ENCODE peak calls at places on chromosome 6, in nine cellular contexts. K is choroid plexus epithelial cell, T is AG04449, L is B cell, H is mucosa of descending colon, G is astrocyte, X is progenitor cell of endocrine pancreas, E is brain microvascular endothelial cell, R is fibroblast of the aortic adventitia. P is an unnamed sample.

GRCh38 chr6:82144852-82145332 is 102.7 kb downstream of the IBTK start:
- DNase-seq in K (peak), L (no peak), T (peak), G (peak), X (no peak), H (peak), E (peak), R (peak), P (peak)

GRCh38 chr6:73704260-73704659 is 8.3 kb downstream of the CD109 start:
- DNase-seq in L (no peak), X (no peak), H (no peak), K (peak), E (peak), T (peak), G (peak), R (peak), P (peak)

GRCh38 chr6:26025894-26026832 is 61.1 kb upstream of the HFE start:
- DNase-seq in E (peak), H (peak), G (peak), K (peak), T (no peak), L (peak), R (peak), X (peak), P (peak)

GRCh38 chr6:15290067-15290641 is 44.3 kb downstream of the JARID2 start:
- DNase-seq in R (no peak), K (no peak), E (no peak), T (no peak), X (no peak), G (no peak), L (no peak), H (no peak), P (no peak)

GRCh38 chr6:149965191-149966020 is 1.7 kb downstream of the ULBP1 start:
- DNase-seq in E (no peak), L (peak), X (no peak), G (no peak), R (no peak), K (peak), H (no peak), T (no peak), P (no peak)

GRCh38 chr6:2725999-2726567 is 24.6 kb downstream of the MYLK4 start:
- DNase-seq in G (peak), K (peak), T (no peak), H (peak), E (peak), L (peak), X (no peak), R (peak), P (no peak)

GRCh38 chr6:16651871-16652270 is 109.4 kb downstream of the ATXN1 start:
- DNase-seq in G (no peak), K (no peak), X (no peak), T (no peak), E (no peak), L (no peak), H (no peak), R (no peak), P (no peak)

GRCh38 chr6:5341845-5342244 is 80.5 kb downstream of the FARS2 start:
- DNase-seq in E (no peak), T (no peak), H (no peak), X (no peak), L (no peak), K (no peak), G (no peak), R (no peak), P (no peak)

GRCh38 chr6:130943738-130944137 is 116.5 kb downstream of the SMLR1 start:
- DNase-seq in R (no peak), T (no peak), X (no peak), E (no peak), H (peak), G (no peak), L (no peak), K (peak), P (no peak)

GRCh38 chr6:63864934-63865333 is 229.3 kb downstream of the PHF3 start:
- DNase-seq in H (no peak), L (no peak), E (no peak), X (no peak), G (no peak), T (no peak), K (no peak), R (no peak), P (no peak)

GRCh38 chr6:12534454-12534853 is 182.1 kb upstream of the PHACTR1 start:
- DNase-seq in K (no peak), H (no peak), G (peak), L (no peak), R (no peak), E (no peak), X (no peak), T (no peak), P (no peak)

GRCh38 chr6:1713016-1713600 is 103.4 kb downstream of the FOXC1 start:
- DNase-seq in K (no peak), T (no peak), G (no peak), E (no peak), X (no peak), L (no peak), H (no peak), R (no peak), P (no peak)

GRCh38 chr6:94658929-94659328 is 918.4 kb upstream of the MANEA start:
- DNase-seq in L (no peak), G (no peak), K (no peak), X (no peak), T (no peak), E (no peak), H (no peak), R (no peak), P (no peak)

GRCh38 chr6:16999486-17000436 is 102.1 kb upstream of the STMND1 start:
- DNase-seq in X (no peak), E (no peak), L (no peak), R (peak), G (peak), H (no peak), K (peak), T (peak), P (peak)

GRCh38 chr6:159252955-159253508 is 83.8 kb downstream of the FNDC1 start:
- DNase-seq in G (peak), R (peak), L (peak), K (peak), X (no peak), H (peak), T (no peak), E (peak), P (peak)

GRCh38 chr6:73942581-73942980 is 246.6 kb downstream of the CD109 start:
- DNase-seq in T (no peak), R (peak), X (no peak), E (peak), G (peak), L (no peak), H (no peak), K (peak), P (peak)

GRCh38 chr6:78629154-78629721 is 238.1 kb upstream of the IRAK1BP1 start:
- DNase-seq in T (no peak), X (no peak), H (peak), E (peak), R (peak), L (no peak), G (no peak), K (peak), P (no peak)

GRCh38 chr6:72650081-72650745 is 28.3 kb downstream of the KCNQ5 start:
- DNase-seq in G (peak), H (no peak), T (no peak), K (peak), R (peak), X (no peak), L (no peak), E (no peak), P (peak)

GRCh38 chr6:69878795-69879194 is 12.4 kb downstream of the COL19A1 start:
- DNase-seq in R (no peak), X (no peak), T (no peak), L (no peak), E (no peak), H (no peak), G (no peak), K (no peak), P (no peak)

GRCh38 chr6:79269877-79270276 is 35.4 kb upstream of the HMGN3 start:
- DNase-seq in L (no peak), X (no peak), E (peak), K (peak), H (no peak), R (peak), T (peak), G (peak), P (peak)

GRCh38 chr6:162069995-162070394 is 657.6 kb downstream of the PRKN start:
- DNase-seq in T (no peak), G (no peak), L (no peak), X (no peak), E (no peak), K (peak), H (no peak), R (no peak), P (no peak)

GRCh38 chr6:163443985-163444553 is 29.6 kb downstream of the QKI start:
- DNase-seq in R (no peak), H (no peak), G (no peak), X (no peak), L (no peak), T (no peak), E (no peak), K (no peak), P (no peak)
- TF ChIP-seq CTCF in R (peak), H (no peak), G (peak), X (peak), L (no peak), T (no peak), E (peak), K (peak), P (peak)

DNA sequence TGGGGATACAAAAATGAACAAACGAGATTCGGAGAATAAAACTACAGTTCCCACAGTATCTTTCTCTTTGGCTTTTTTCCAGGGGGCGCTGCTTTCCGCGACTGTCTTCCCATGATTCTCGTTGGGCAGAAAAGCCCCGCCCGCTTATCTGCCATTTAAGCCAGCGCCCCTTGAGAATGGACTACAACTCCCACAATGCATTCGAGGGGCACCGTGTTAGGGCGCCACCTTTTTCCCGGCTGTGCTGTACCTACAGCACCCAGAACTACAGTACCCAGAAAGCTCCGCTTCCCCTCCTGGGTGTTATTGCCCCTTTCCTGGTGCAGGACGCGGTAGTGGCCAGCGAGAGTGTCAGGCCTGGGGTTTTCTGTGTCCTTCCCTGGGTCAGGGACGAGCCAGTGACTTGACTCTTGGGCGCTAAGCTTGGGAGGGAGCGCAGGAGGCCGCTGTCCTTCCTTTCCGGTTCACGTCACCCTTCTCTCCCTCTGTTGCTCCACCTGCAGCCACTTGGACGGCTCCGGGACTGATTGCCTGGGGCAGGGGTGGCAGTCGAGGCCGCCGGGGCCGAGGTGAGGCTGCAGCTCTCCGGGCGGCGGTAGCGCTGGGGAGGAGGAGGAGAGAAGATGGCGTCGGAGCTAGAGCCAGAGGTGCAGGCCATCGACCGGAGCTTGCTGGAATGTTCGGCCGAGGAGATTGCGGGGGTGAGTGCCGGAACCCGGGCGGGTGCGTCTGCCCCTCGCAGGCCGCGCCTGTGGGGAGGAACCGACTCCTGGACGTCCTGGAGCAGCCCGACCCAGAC is at the start of gene UBR2:
- DNase-seq in E (peak), H (peak), K (peak), G (peak), X (peak), T (peak), R (peak), L (peak), P (peak)
- TF ChIP-seq CTCF in E (peak), H (peak), K (peak), G (peak), X (peak), T (peak), R (peak), L (peak), P (peak)

DNA sequence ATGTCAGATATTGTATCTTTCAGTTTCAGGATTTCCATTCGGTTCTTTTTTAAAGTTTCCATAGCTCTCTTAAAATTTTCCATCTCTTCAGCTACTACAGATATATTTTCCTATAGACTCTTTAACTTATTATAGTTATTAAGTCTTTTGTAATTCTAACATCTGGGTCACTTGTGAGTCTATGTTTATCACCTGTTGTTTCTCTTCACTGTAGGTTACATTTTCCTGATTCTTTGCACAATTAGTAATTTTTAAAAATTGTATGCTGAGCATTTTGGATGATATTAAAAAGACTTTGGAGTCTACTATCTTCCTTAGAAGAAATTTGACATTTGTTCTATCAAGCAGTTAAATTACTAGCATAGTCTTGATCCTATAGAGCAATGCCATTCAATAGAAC is 140.7 kb downstream of the QRSL1 start:
- DNase-seq in K (no peak), T (no peak), L (no peak), H (no peak), E (no peak), R (no peak), G (no peak), X (no peak), P (no peak)
- TF ChIP-seq CTCF in K (no peak), T (no peak), L (no peak), H (no peak), E (no peak), R (no peak), G (no peak), X (no peak), P (no peak)

GRCh38 chr6:52689857-52690256 is 18.9 kb downstream of the TMEM14A start:
- DNase-seq in R (no peak), K (no peak), G (no peak), T (no peak), H (no peak), L (no peak), E (no peak), X (no peak), P (no peak)

GRCh38 chr6:52693777-52694176 is 22.9 kb downstream of the TMEM14A start:
- DNase-seq in X (no peak), T (no peak), H (no peak), G (no peak), E (no peak), L (no peak), K (no peak), R (no peak), P (no peak)

GRCh38 chr6:52686878-52687699 is 16.2 kb downstream of the TMEM14A start:
- DNase-seq in X (no peak), H (no peak), T (no peak), G (no peak), R (no peak), K (no peak), E (no peak), L (no peak), P (no peak)

GRCh38 chr6:52694404-52694803 is 23.5 kb downstream of the TMEM14A start:
- DNase-seq in L (no peak), R (no peak), E (no peak), H (no peak), X (no peak), K (no peak), T (no peak), G (no peak), P (no peak)

DNA sequence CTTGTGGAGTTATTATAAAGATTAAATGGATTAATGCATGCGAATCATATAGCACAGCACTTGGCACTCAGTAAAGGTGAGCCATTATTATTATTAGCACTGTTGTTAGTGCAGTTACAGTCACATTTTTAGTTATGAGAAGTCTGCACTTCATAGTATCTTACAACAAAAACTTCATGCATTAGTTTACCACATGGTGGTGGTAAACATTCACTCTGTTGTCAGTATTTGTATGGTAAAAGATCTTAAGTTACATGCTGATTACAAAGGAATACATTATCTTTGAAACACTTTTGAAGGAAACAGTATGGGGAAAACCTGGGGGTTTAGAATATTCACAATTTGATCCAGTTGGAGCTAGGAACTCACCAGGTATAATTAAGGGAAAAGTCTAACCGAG is 20.8 kb downstream of the TMEM14A start:
- DNase-seq in H (no peak), G (no peak), X (no peak), R (peak), L (no peak), T (no peak), E (no peak), K (no peak), P (peak)
- TF ChIP-seq CTCF in H (no peak), G (no peak), X (no peak), R (no peak), L (no peak), T (no peak), E (no peak), K (no peak), P (peak)

P was measured in HFFc6.